ENCODE peak calls at places on chromosomes 5 and 9, in eight cellular contexts. One of them, this sample, is unnamed.

GRCh38 chr5:120507197-120507596 is 43.1 kb downstream of the PRR16 start:
- DNase-seq in choroid plexus epithelial cell: peak
- DNase-seq in prostate gland: no peak
- DNase-seq in WERI-Rb-1: no peak
- DNase-seq in lung: no peak
- DNase-seq in foreskin fibroblast: no peak
- DNase-seq in kidney: no peak
- DNase-seq in astrocyte: no peak
- DNase-seq in this sample: peak

GRCh38 chr9:136824496-136825225 is 16.9 kb downstream of the RABL6 start:
- DNase-seq in choroid plexus epithelial cell: no peak
- DNase-seq in prostate gland: no peak
- DNase-seq in WERI-Rb-1: no peak
- DNase-seq in lung: no peak
- DNase-seq in foreskin fibroblast: no peak
- DNase-seq in kidney: peak
- DNase-seq in astrocyte: no peak
- DNase-seq in this sample: no peak

GRCh38 chr5:107805819-107806218 is 135.1 kb upstream of the EFNA5 start:
- DNase-seq in choroid plexus epithelial cell: no peak
- DNase-seq in prostate gland: no peak
- DNase-seq in WERI-Rb-1: peak
- DNase-seq in lung: no peak
- DNase-seq in foreskin fibroblast: no peak
- DNase-seq in kidney: no peak
- DNase-seq in astrocyte: no peak
- DNase-seq in this sample: no peak

GRCh38 chr5:33763435-33763834 is 128.4 kb downstream of the ADAMTS12 start:
- DNase-seq in choroid plexus epithelial cell: no peak
- DNase-seq in prostate gland: no peak
- DNase-seq in WERI-Rb-1: no peak
- DNase-seq in lung: no peak
- DNase-seq in foreskin fibroblast: no peak
- DNase-seq in kidney: no peak
- DNase-seq in astrocyte: no peak
- DNase-seq in this sample: no peak

GRCh38 chr9:4386819-4387218 is 87.0 kb upstream of the GLIS3 start:
- DNase-seq in choroid plexus epithelial cell: no peak
- DNase-seq in prostate gland: no peak
- DNase-seq in WERI-Rb-1: no peak
- DNase-seq in lung: no peak
- DNase-seq in foreskin fibroblast: no peak
- DNase-seq in kidney: no peak
- DNase-seq in astrocyte: no peak
- DNase-seq in this sample: no peak

GRCh38 chr5:1004598-1005361 is 3.8 kb upstream of the NKD2 start:
- DNase-seq in choroid plexus epithelial cell: peak
- DNase-seq in prostate gland: peak
- DNase-seq in WERI-Rb-1: peak
- DNase-seq in lung: peak
- DNase-seq in foreskin fibroblast: peak
- DNase-seq in kidney: peak
- DNase-seq in astrocyte: no peak
- DNase-seq in this sample: peak

GRCh38 chr5:121189569-121190305 is 661.9 kb upstream of the FTMT start:
- DNase-seq in choroid plexus epithelial cell: peak
- DNase-seq in prostate gland: no peak
- DNase-seq in WERI-Rb-1: no peak
- DNase-seq in lung: no peak
- DNase-seq in foreskin fibroblast: peak
- DNase-seq in kidney: no peak
- DNase-seq in astrocyte: peak
- DNase-seq in this sample: peak

GRCh38 chr9:93261281-93261680 is 77.3 kb downstream of the WNK2 start:
- DNase-seq in choroid plexus epithelial cell: no peak
- DNase-seq in prostate gland: no peak
- DNase-seq in WERI-Rb-1: peak
- DNase-seq in lung: no peak
- DNase-seq in foreskin fibroblast: no peak
- DNase-seq in kidney: no peak
- DNase-seq in astrocyte: no peak
- DNase-seq in this sample: no peak

GRCh38 chr5:180632768-180633167 is 16.6 kb downstream of the FLT4 start:
- DNase-seq in choroid plexus epithelial cell: no peak
- DNase-seq in prostate gland: no peak
- DNase-seq in WERI-Rb-1: no peak
- DNase-seq in lung: no peak
- DNase-seq in foreskin fibroblast: no peak
- DNase-seq in kidney: peak
- DNase-seq in astrocyte: no peak
- DNase-seq in this sample: no peak

GRCh38 chr9:119252671-119253299 is 116.5 kb downstream of the BRINP1 start:
- DNase-seq in choroid plexus epithelial cell: no peak
- DNase-seq in prostate gland: no peak
- DNase-seq in WERI-Rb-1: no peak
- DNase-seq in lung: no peak
- DNase-seq in foreskin fibroblast: no peak
- DNase-seq in kidney: no peak
- DNase-seq in astrocyte: no peak
- DNase-seq in this sample: no peak

GRCh38 chr9:12956261-12956660 is 181.4 kb downstream of the LURAP1L start:
- DNase-seq in choroid plexus epithelial cell: peak
- DNase-seq in prostate gland: no peak
- DNase-seq in WERI-Rb-1: no peak
- DNase-seq in lung: no peak
- DNase-seq in foreskin fibroblast: peak
- DNase-seq in kidney: no peak
- DNase-seq in astrocyte: no peak
- DNase-seq in this sample: no peak

GRCh38 chr9:71725590-71726338 is 42.5 kb downstream of the CEMIP2 start:
- DNase-seq in choroid plexus epithelial cell: peak
- DNase-seq in prostate gland: peak
- DNase-seq in WERI-Rb-1: no peak
- DNase-seq in lung: no peak
- DNase-seq in foreskin fibroblast: peak
- DNase-seq in kidney: no peak
- DNase-seq in astrocyte: peak
- DNase-seq in this sample: peak

GRCh38 chr5:112995764-112996618 is 19.4 kb downstream of the DCP2 start:
- DNase-seq in choroid plexus epithelial cell: peak
- DNase-seq in prostate gland: peak
- DNase-seq in WERI-Rb-1: peak
- DNase-seq in lung: peak
- DNase-seq in foreskin fibroblast: peak
- DNase-seq in kidney: no peak
- DNase-seq in astrocyte: no peak
- DNase-seq in this sample: peak

GRCh38 chr9:100679834-100680233 is 102.0 kb downstream of the CAVIN4 start:
- DNase-seq in choroid plexus epithelial cell: no peak
- DNase-seq in prostate gland: no peak
- DNase-seq in WERI-Rb-1: no peak
- DNase-seq in lung: no peak
- DNase-seq in foreskin fibroblast: no peak
- DNase-seq in kidney: no peak
- DNase-seq in astrocyte: no peak
- DNase-seq in this sample: no peak

GRCh38 chr5:80960531-80961375 is 590 bp downstream of the RASGRF2 start:
- DNase-seq in choroid plexus epithelial cell: peak
- DNase-seq in prostate gland: no peak
- DNase-seq in WERI-Rb-1: peak
- DNase-seq in lung: peak
- DNase-seq in foreskin fibroblast: peak
- DNase-seq in kidney: peak
- DNase-seq in astrocyte: no peak
- DNase-seq in this sample: no peak

GRCh38 chr5:173789031-173789920 is 98.9 kb upstream of the CPEB4 start:
- DNase-seq in choroid plexus epithelial cell: peak
- DNase-seq in prostate gland: no peak
- DNase-seq in WERI-Rb-1: no peak
- DNase-seq in lung: no peak
- DNase-seq in foreskin fibroblast: peak
- DNase-seq in kidney: no peak
- DNase-seq in astrocyte: peak
- DNase-seq in this sample: peak

GRCh38 chr5:173785421-173785820 is 102.7 kb upstream of the CPEB4 start:
- DNase-seq in choroid plexus epithelial cell: no peak
- DNase-seq in prostate gland: no peak
- DNase-seq in WERI-Rb-1: no peak
- DNase-seq in lung: no peak
- DNase-seq in foreskin fibroblast: no peak
- DNase-seq in kidney: no peak
- DNase-seq in astrocyte: no peak
- DNase-seq in this sample: no peak

GRCh38 chr5:173785866-173786265 is 102.3 kb upstream of the CPEB4 start:
- DNase-seq in choroid plexus epithelial cell: no peak
- DNase-seq in prostate gland: no peak
- DNase-seq in WERI-Rb-1: no peak
- DNase-seq in lung: no peak
- DNase-seq in foreskin fibroblast: no peak
- DNase-seq in kidney: no peak
- DNase-seq in astrocyte: no peak
- DNase-seq in this sample: no peak

GRCh38 chr5:173790177-173790719 is 97.9 kb upstream of the CPEB4 start:
- DNase-seq in choroid plexus epithelial cell: no peak
- DNase-seq in prostate gland: no peak
- DNase-seq in WERI-Rb-1: no peak
- DNase-seq in lung: no peak
- DNase-seq in foreskin fibroblast: no peak
- DNase-seq in kidney: no peak
- DNase-seq in astrocyte: no peak
- DNase-seq in this sample: no peak

GRCh38 chr5:173786296-173787187 is 101.6 kb upstream of the CPEB4 start:
- DNase-seq in choroid plexus epithelial cell: no peak
- DNase-seq in prostate gland: no peak
- DNase-seq in WERI-Rb-1: no peak
- DNase-seq in lung: no peak
- DNase-seq in foreskin fibroblast: no peak
- DNase-seq in kidney: peak
- DNase-seq in astrocyte: no peak
- DNase-seq in this sample: no peak
- TF ChIP-seq CTCF in choroid plexus epithelial cell: no peak
- TF ChIP-seq CTCF in prostate gland: no peak
- TF ChIP-seq CTCF in WERI-Rb-1: peak
- TF ChIP-seq CTCF in lung: no peak
- TF ChIP-seq CTCF in foreskin fibroblast: no peak
- TF ChIP-seq CTCF in kidney: no peak
- TF ChIP-seq CTCF in astrocyte: no peak
- TF ChIP-seq CTCF in this sample: no peak

GRCh38 chr9:6567140-6567591 is 78.4 kb downstream of the GLDC start:
- DNase-seq in choroid plexus epithelial cell: peak
- DNase-seq in prostate gland: no peak
- DNase-seq in WERI-Rb-1: no peak
- DNase-seq in lung: no peak
- DNase-seq in foreskin fibroblast: peak
- DNase-seq in kidney: no peak
- DNase-seq in astrocyte: peak
- DNase-seq in this sample: peak
- H3K4me3 ChIP-seq in choroid plexus epithelial cell: no peak
- H3K4me3 ChIP-seq in prostate gland: no peak
- H3K4me3 ChIP-seq in WERI-Rb-1: no peak
- H3K4me3 ChIP-seq in lung: no peak
- H3K4me3 ChIP-seq in foreskin fibroblast: peak
- H3K4me3 ChIP-seq in kidney: no peak
- H3K4me3 ChIP-seq in astrocyte: peak
- H3K4me3 ChIP-seq in this sample: peak

GRCh38 chr5:154611341-154611767 is 133.3 kb upstream of the HAND1 start:
- DNase-seq in choroid plexus epithelial cell: peak
- DNase-seq in prostate gland: no peak
- DNase-seq in WERI-Rb-1: no peak
- DNase-seq in lung: no peak
- DNase-seq in foreskin fibroblast: peak
- DNase-seq in kidney: no peak
- DNase-seq in astrocyte: peak
- DNase-seq in this sample: peak

GRCh38 chr5:154612666-154613065 is 134.6 kb upstream of the HAND1 start:
- DNase-seq in choroid plexus epithelial cell: no peak
- DNase-seq in prostate gland: no peak
- DNase-seq in WERI-Rb-1: no peak
- DNase-seq in lung: no peak
- DNase-seq in foreskin fibroblast: no peak
- DNase-seq in kidney: no peak
- DNase-seq in astrocyte: no peak
- DNase-seq in this sample: no peak

GRCh38 chr5:154608531-154609011 is 130.5 kb upstream of the HAND1 start:
- DNase-seq in choroid plexus epithelial cell: no peak
- DNase-seq in prostate gland: no peak
- DNase-seq in WERI-Rb-1: peak
- DNase-seq in lung: no peak
- DNase-seq in foreskin fibroblast: no peak
- DNase-seq in kidney: no peak
- DNase-seq in astrocyte: no peak
- DNase-seq in this sample: no peak

GRCh38 chr5:154607746-154608145 is 129.7 kb upstream of the HAND1 start:
- DNase-seq in choroid plexus epithelial cell: no peak
- DNase-seq in prostate gland: no peak
- DNase-seq in WERI-Rb-1: no peak
- DNase-seq in lung: no peak
- DNase-seq in foreskin fibroblast: no peak
- DNase-seq in kidney: no peak
- DNase-seq in astrocyte: no peak
- DNase-seq in this sample: no peak

DNA sequence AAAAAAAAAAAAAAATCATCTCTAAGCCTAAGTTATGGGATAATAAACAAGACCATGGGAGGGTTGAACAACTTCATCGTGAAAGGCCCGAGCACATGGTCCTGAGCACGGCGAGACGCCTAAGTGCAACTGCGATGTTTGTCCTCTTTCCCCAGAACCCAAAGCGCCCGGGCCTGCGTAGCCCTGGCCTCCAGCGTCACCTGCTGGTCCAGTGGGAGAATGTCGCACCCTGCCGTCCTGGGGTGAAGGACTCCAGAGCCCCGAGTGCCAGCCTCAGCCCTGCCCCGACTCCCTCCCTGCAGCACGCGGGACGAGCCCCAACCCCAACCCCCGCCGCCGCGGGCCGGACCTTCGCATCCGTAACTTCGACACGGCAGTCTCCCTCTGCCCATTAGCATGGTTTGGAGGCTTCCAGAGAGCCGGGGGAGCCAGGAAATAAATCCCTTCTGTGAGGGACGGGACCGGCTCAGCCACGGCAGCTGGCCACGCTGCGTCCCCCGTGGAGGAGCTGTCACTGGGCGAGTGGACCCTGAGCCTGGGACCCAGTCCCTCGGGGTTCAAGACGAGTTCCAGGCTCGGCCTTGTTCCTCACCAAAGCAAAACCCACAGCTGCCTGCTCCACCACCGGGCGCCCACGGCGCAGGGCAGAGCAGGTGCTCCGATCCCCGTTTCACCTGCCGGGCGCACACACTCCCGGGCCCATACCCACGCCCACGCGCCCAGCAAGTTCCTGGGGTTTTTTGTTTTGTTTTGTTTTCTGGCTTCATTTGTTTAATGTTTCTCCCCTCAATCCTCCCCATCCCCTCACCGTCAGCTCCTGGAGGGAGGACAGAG is 132.5 kb upstream of the HAND1 start:
- DNase-seq in choroid plexus epithelial cell: peak
- DNase-seq in prostate gland: peak
- DNase-seq in WERI-Rb-1: peak
- DNase-seq in lung: peak
- DNase-seq in foreskin fibroblast: peak
- DNase-seq in kidney: peak
- DNase-seq in astrocyte: peak
- DNase-seq in this sample: peak
- TF ChIP-seq CTCF in choroid plexus epithelial cell: peak
- TF ChIP-seq CTCF in prostate gland: peak
- TF ChIP-seq CTCF in WERI-Rb-1: peak
- TF ChIP-seq CTCF in lung: peak
- TF ChIP-seq CTCF in foreskin fibroblast: peak
- TF ChIP-seq CTCF in kidney: peak
- TF ChIP-seq CTCF in astrocyte: peak
- TF ChIP-seq CTCF in this sample: peak

GRCh38 chr5:4531756-4532704 is 608.1 kb upstream of the ADAMTS16 start:
- DNase-seq in choroid plexus epithelial cell: no peak
- DNase-seq in prostate gland: no peak
- DNase-seq in WERI-Rb-1: no peak
- DNase-seq in lung: no peak
- DNase-seq in foreskin fibroblast: no peak
- DNase-seq in kidney: no peak
- DNase-seq in astrocyte: no peak
- DNase-seq in this sample: no peak
- H3K4me3 ChIP-seq in choroid plexus epithelial cell: no peak
- H3K4me3 ChIP-seq in prostate gland: no peak
- H3K4me3 ChIP-seq in WERI-Rb-1: no peak
- H3K4me3 ChIP-seq in lung: no peak
- H3K4me3 ChIP-seq in foreskin fibroblast: no peak
- H3K4me3 ChIP-seq in kidney: no peak
- H3K4me3 ChIP-seq in astrocyte: no peak
- H3K4me3 ChIP-seq in this sample: no peak

This sample was measured in fibroblast of the aortic adventitia.